ENCODE peak calls at places on chromosomes 5 and 9, in four cellular contexts. Q is psoas muscle, S is fibroblast of lung, H is hepatocyte. A is an unnamed sample.

GRCh38 chr5:175216991-175217390 is 227.0 kb downstream of the DRD1 start:
- DNase-seq in Q (peak), S (peak), H (no peak), A (no peak)

GRCh38 chr5:98296426-98296825 is 477.0 kb upstream of the RGMB start:
- DNase-seq in Q (no peak), S (peak), H (no peak), A (peak)

GRCh38 chr5:181163487-181164075 is 16.2 kb downstream of the OR2V2 start:
- DNase-seq in Q (no peak), S (peak), H (no peak), A (no peak)

GRCh38 chr9:89178162-89179120 is at the start of gene SHC3:
- DNase-seq in Q (no peak), S (peak), H (peak), A (no peak)

GRCh38 chr5:82072138-82072537 is 100.3 kb downstream of the ATG10 start:
- DNase-seq in Q (no peak), S (no peak), H (no peak), A (no peak)

GRCh38 chr9:75891277-75892167 is 1.0 kb downstream of the PCSK5 start:
- DNase-seq in Q (peak), S (peak), H (peak), A (no peak)

GRCh38 chr5:149130932-149131273 is 10.4 kb upstream of the ABLIM3 start:
- DNase-seq in Q (no peak), S (no peak), H (peak), A (no peak)

GRCh38 chr5:62331921-62332320 is 25.9 kb downstream of the KIF2A start:
- DNase-seq in Q (no peak), S (no peak), H (no peak), A (no peak)

GRCh38 chr5:157161996-157162395 is 4.1 kb downstream of the GARIN3 start:
- DNase-seq in Q (no peak), S (no peak), H (no peak), A (no peak)

GRCh38 chr5:8756498-8757084 is 789.3 kb downstream of the SEMA5A start:
- DNase-seq in Q (no peak), S (peak), H (peak), A (no peak)

GRCh38 chr5:127098246-127098645 is 24.9 kb upstream of the C5orf63 start:
- DNase-seq in Q (no peak), S (no peak), H (no peak), A (no peak)

GRCh38 chr5:37751227-37751626 is 88.6 kb downstream of the GDNF start:
- DNase-seq in Q (no peak), S (no peak), H (no peak), A (no peak)

GRCh38 chr5:132439521-132440206 is 50.9 kb downstream of the IRF1 start:
- DNase-seq in Q (peak), S (peak), H (no peak), A (peak)

GRCh38 chr5:88172847-88173758 is 95.5 kb downstream of the TMEM161B start:
- DNase-seq in Q (no peak), S (no peak), H (peak), A (no peak)

GRCh38 chr9:15501179-15501578 is 9.6 kb downstream of the PSIP1 start:
- DNase-seq in Q (no peak), S (peak), H (no peak), A (no peak)

GRCh38 chr5:73998496-73998895 is 372.5 kb downstream of the ARHGEF28 start:
- DNase-seq in Q (no peak), S (no peak), H (no peak), A (no peak)

GRCh38 chr9:125337282-125337681 is 75.7 kb downstream of the GAPVD1 start:
- DNase-seq in Q (no peak), S (peak), H (no peak), A (no peak)

GRCh38 chr9:4833781-4834560 is 41.2 kb downstream of the RCL1 start:
- DNase-seq in Q (no peak), S (peak), H (no peak), A (no peak)

GRCh38 chr5:16644301-16644889 is 27.6 kb upstream of the RETREG1 start:
- DNase-seq in Q (no peak), S (no peak), H (no peak), A (no peak)

DNA sequence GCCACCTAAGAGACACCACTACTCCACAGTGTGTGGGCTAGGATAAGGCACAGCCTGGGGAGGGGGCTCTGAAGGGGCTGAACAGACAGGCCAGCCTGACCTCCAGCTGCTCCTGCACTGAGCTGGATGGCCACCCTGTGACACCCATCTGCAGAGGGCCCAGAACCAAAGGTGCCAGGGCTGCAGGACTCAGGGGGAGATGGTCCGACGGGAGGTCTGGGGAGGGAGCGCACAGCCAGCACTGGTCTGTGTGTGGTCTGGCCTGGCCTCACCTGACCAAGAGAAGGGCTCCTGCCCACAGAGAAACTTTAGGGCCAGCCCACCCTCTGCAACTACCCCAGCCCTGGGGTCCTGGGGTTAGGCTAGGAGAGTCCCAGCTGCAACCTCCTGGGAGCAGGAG is 789 bp downstream of the LTC4S start:
- DNase-seq in Q (no peak), S (no peak), H (no peak), A (no peak)
- H3K4me3 ChIP-seq in Q (peak), S (no peak), H (no peak), A (no peak)

GRCh38 chr5:35854248-35854647 is 2.4 kb upstream of the IL7R start:
- DNase-seq in Q (no peak), S (no peak), H (no peak), A (no peak)
- H3K4me3 ChIP-seq in Q (no peak), S (no peak), H (no peak), A (no peak)

GRCh38 chr9:20305457-20305856 is 316.8 kb downstream of the MLLT3 start:
- DNase-seq in Q (no peak), S (no peak), H (no peak), A (no peak)
- H3K4me3 ChIP-seq in Q (no peak), S (no peak), H (no peak), A (no peak)

DNA sequence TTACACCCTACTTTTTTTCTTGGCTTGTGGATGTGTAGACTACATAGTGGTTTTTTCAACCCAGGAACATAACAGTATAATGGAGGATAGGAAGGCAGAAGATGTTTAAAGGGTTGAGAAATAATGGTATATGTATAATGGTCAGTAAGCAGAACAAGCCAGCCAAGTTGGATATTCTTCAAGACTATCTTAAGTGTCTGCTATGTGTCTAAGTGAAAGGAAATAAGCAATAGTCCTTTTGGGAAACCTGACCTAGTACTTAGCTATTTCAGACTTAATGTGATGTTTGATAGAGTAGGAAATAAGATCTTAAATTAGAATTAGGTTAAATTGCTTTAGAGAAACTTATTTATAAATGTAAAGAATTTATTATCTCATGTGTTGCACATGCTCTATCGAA is 85.7 kb downstream of the PTPDC1 start:
- DNase-seq in Q (no peak), S (peak), H (no peak), A (no peak)
- H3K4me3 ChIP-seq in Q (peak), S (no peak), H (no peak), A (no peak)

DNA sequence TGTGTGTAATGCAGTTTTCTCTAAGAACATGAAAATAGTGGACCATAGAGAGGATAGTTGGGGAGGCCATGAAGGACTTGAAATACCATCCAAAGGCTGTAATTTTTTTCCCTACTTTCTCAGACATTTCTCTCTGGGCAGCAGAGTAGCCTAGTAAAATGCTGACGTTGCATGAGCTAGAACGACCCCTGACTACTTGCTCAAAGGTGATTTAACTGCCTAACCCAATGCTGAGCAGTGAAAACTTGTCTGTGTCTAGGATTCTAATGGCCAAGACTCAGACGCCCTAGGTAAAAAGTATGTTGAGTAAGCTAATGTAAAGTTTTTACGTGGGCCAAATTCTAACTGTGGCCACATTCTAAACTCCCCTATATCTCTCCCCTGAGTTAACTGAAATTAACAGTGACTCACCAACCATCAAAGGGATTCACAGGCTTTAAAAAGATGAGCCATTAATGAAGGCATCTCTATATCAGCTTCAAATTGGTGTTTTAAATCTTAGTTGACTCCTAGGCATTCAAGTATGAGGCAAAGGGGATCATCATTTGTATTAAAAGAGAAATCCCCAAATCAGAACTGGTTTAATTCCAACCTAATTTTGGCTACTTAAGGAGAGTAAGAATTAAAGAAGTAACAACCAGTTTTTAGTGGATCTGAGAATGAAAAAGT is 121.0 kb upstream of the GAS1 start:
- DNase-seq in Q (no peak), S (no peak), H (no peak), A (no peak)
- H3K4me3 ChIP-seq in Q (no peak), S (no peak), H (no peak), A (no peak)

DNA sequence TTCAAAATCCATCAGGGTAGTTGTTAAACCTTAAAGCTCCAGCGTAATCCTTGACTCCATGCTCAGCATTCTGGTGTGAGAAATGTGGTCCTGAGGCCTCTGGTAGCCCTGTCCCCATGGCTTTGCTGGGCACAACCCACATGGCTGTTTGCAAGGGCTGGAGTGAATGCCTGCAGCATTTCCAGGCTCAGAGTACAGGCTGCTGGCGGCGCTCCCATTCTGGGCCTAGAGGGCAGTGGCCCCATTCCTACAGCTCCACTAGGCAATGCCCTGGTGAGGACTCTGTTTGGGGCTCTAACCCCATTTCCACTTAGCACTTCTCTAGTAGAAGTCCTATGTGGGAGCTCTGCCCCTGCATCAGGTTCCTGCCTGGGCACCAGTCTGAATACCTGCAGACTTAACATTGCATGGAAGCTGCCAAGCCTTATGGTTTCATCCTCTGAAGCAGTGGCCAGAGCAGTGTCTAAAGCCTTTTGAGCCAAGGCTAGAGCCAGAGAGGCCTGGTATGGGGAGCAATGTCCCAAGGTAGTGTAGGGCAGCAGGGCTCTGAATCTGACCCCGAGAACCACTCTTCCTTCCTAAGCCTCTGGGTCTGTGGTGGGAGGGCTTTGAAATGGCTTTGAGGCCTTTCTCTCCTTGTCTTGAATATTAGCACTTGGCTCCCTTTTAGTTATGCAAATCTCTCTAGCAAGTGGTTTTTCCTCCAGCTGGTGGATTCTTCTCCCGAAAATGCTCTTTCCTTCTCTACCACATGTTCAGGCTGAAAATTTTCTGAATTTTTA is 5.8 kb upstream of the ALDH1A1 start:
- DNase-seq in Q (peak), S (no peak), H (no peak), A (no peak)
- H3K4me3 ChIP-seq in Q (no peak), S (no peak), H (no peak), A (no peak)

GRCh38 chr5:72189135-72189534 is 81.9 kb downstream of the MAP1B start:
- DNase-seq in Q (no peak), S (no peak), H (no peak), A (no peak)
- H3K4me3 ChIP-seq in Q (no peak), S (no peak), H (no peak), A (no peak)

DNA sequence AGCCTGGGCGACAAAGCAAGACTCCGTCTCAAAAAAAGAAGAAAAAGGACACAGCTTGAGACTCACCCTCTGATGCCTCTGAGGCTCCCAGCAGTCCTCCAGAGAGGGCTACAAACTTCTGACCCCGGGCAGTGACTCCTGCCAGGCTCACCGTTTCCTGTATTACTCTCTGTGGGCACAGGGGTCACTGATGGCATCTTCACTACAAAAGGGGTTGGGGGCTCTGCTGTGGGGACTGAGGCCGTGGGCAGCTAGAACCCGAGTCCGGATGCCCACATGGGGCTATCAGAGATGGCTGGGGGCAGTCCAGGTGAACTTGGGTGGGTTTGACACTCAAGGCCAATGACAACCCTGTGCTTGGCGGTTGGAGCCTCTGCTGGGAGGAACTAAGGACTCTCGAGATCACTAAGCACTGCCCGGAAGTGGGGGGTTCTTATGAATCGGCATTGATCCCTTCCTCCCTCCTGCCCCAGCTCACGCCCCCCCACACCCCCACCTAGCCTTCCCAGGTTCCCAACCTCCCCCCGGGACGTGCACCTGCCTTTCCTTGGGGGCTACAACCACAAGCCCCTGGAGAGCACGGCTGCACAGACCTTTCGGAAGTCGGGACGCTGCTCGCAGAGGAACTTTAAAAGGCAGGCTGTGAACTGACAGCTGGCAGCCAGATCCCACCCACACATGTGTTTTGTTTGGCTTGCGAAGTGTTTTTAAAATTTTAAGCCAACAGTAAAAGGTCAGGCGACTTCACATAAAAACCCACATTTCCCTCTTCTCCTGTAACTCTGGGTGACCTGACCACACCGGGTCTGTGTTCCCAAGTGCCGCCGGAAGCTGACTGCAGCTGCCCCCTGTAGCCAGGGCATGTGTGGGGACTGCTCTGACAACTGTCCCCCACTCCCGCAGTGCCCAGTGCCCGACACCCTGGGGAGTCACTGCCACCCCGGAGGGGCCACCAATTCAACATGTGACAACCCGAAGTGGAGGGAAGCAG is 5.0 kb upstream of the RALGDS start:
- DNase-seq in Q (peak), S (peak), H (no peak), A (no peak)
- H3K4me3 ChIP-seq in Q (peak), S (no peak), H (no peak), A (peak)

DNA sequence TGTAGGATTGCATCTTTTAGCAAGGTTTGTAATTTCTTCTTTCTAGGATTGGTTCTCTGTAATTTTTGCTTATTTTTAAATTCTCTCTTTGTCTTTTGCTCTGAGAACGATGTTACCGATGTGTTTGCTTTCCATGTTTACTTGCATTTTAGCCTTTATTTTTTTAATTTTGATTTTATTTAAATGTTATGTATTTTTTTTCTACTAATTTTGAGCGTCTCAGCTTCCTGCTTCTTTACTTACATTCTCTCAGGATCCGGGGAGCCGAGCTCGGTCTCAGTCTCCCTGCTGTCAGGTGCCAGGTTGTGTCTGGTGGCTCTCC is 20.9 kb downstream of the ANXA2R start:
- DNase-seq in Q (no peak), S (no peak), H (no peak), A (no peak)
- H3K4me3 ChIP-seq in Q (peak), S (no peak), H (peak), A (peak)